ENCODE peak calls at places on chromosome 12, in ten cellular contexts. One of them, this sample, is unnamed.

GRCh38 chr12:87365423-87365822 is 663.8 kb downstream of the C12orf50 start:
- DNase-seq in esophagus squamous epithelium: no peak
- DNase-seq in Peyer's patch: no peak
- DNase-seq in left lung: no peak
- DNase-seq in bronchial epithelial cell: no peak
- DNase-seq in BJ: no peak
- DNase-seq in OCI-LY7: no peak
- DNase-seq in transverse colon: no peak
- DNase-seq in esophagus muscularis mucosa: no peak
- DNase-seq in psoas muscle: no peak
- DNase-seq in this sample: no peak

GRCh38 chr12:663293-663871 is at the start of gene NINJ2:
- DNase-seq in Peyer's patch: no peak
- DNase-seq in transverse colon: no peak
- DNase-seq in left lung: no peak
- DNase-seq in esophagus squamous epithelium: no peak
- DNase-seq in bronchial epithelial cell: no peak
- DNase-seq in OCI-LY7: no peak
- DNase-seq in BJ: no peak
- DNase-seq in esophagus muscularis mucosa: no peak
- DNase-seq in psoas muscle: no peak
- DNase-seq in this sample: no peak

GRCh38 chr12:75889214-75889613 is 142.4 kb downstream of the PHLDA1 start:
- DNase-seq in psoas muscle: no peak
- DNase-seq in transverse colon: no peak
- DNase-seq in esophagus squamous epithelium: no peak
- DNase-seq in BJ: no peak
- DNase-seq in bronchial epithelial cell: no peak
- DNase-seq in left lung: no peak
- DNase-seq in Peyer's patch: no peak
- DNase-seq in esophagus muscularis mucosa: no peak
- DNase-seq in OCI-LY7: no peak
- DNase-seq in this sample: no peak

GRCh38 chr12:29072631-29073030 is 76.4 kb upstream of the FAR2 start:
- DNase-seq in bronchial epithelial cell: peak; percentile 72
- DNase-seq in transverse colon: no peak
- DNase-seq in BJ: no peak
- DNase-seq in Peyer's patch: no peak
- DNase-seq in psoas muscle: no peak
- DNase-seq in esophagus muscularis mucosa: no peak
- DNase-seq in OCI-LY7: no peak
- DNase-seq in esophagus squamous epithelium: no peak
- DNase-seq in left lung: no peak
- DNase-seq in this sample: no peak

GRCh38 chr12:79371226-79371625 is 319.5 kb downstream of the PAWR start:
- DNase-seq in esophagus muscularis mucosa: no peak
- DNase-seq in OCI-LY7: no peak
- DNase-seq in bronchial epithelial cell: no peak
- DNase-seq in transverse colon: no peak
- DNase-seq in BJ: no peak
- DNase-seq in psoas muscle: no peak
- DNase-seq in Peyer's patch: no peak
- DNase-seq in left lung: no peak
- DNase-seq in esophagus squamous epithelium: no peak
- DNase-seq in this sample: no peak

GRCh38 chr12:2692156-2692555 is 102.6 kb upstream of the FKBP4 start:
- DNase-seq in BJ: no peak
- DNase-seq in OCI-LY7: no peak
- DNase-seq in Peyer's patch: peak; percentile 31
- DNase-seq in bronchial epithelial cell: no peak
- DNase-seq in esophagus muscularis mucosa: peak; percentile 86
- DNase-seq in left lung: no peak
- DNase-seq in transverse colon: no peak
- DNase-seq in esophagus squamous epithelium: no peak
- DNase-seq in psoas muscle: no peak
- DNase-seq in this sample: no peak

GRCh38 chr12:84637926-84638325 is 274.7 kb downstream of the SLC6A15 start:
- DNase-seq in psoas muscle: no peak
- DNase-seq in esophagus squamous epithelium: no peak
- DNase-seq in transverse colon: no peak
- DNase-seq in Peyer's patch: no peak
- DNase-seq in left lung: no peak
- DNase-seq in bronchial epithelial cell: no peak
- DNase-seq in BJ: peak; percentile 10
- DNase-seq in OCI-LY7: no peak
- DNase-seq in esophagus muscularis mucosa: no peak
- DNase-seq in this sample: no peak

GRCh38 chr12:67885370-67886169 is 103.7 kb upstream of the IFNG-AS1 start:
- DNase-seq in transverse colon: no peak
- DNase-seq in BJ: no peak
- DNase-seq in psoas muscle: no peak
- DNase-seq in bronchial epithelial cell: no peak
- DNase-seq in esophagus squamous epithelium: no peak
- DNase-seq in esophagus muscularis mucosa: no peak
- DNase-seq in OCI-LY7: no peak
- DNase-seq in Peyer's patch: no peak
- DNase-seq in left lung: no peak
- DNase-seq in this sample: no peak

GRCh38 chr12:64884728-64885127 is 60.3 kb downstream of the TBC1D30 start:
- DNase-seq in transverse colon: no peak
- DNase-seq in psoas muscle: no peak
- DNase-seq in BJ: no peak
- DNase-seq in esophagus squamous epithelium: no peak
- DNase-seq in OCI-LY7: no peak
- DNase-seq in left lung: no peak
- DNase-seq in esophagus muscularis mucosa: no peak
- DNase-seq in Peyer's patch: no peak
- DNase-seq in bronchial epithelial cell: no peak
- DNase-seq in this sample: no peak

GRCh38 chr12:66861157-66861750 is 182.4 kb upstream of the GRIP1 start:
- DNase-seq in bronchial epithelial cell: peak; percentile 58
- DNase-seq in transverse colon: peak; percentile 63
- DNase-seq in BJ: peak; percentile 0
- DNase-seq in Peyer's patch: peak; percentile 45
- DNase-seq in psoas muscle: peak; percentile 35
- DNase-seq in esophagus muscularis mucosa: no peak
- DNase-seq in OCI-LY7: peak; percentile 72
- DNase-seq in left lung: no peak
- DNase-seq in esophagus squamous epithelium: no peak
- DNase-seq in this sample: peak; percentile 50

GRCh38 chr12:79939728-79940306 is 4.9 kb upstream of the PPP1R12A start:
- DNase-seq in Peyer's patch: no peak
- DNase-seq in BJ: no peak
- DNase-seq in psoas muscle: no peak
- DNase-seq in OCI-LY7: no peak
- DNase-seq in bronchial epithelial cell: no peak
- DNase-seq in transverse colon: no peak
- DNase-seq in esophagus squamous epithelium: no peak
- DNase-seq in esophagus muscularis mucosa: no peak
- DNase-seq in left lung: no peak
- DNase-seq in this sample: no peak

GRCh38 chr12:95857151-95857550 is 1.6 kb upstream of the SNRPF start:
- DNase-seq in esophagus muscularis mucosa: no peak
- DNase-seq in esophagus squamous epithelium: no peak
- DNase-seq in Peyer's patch: no peak
- DNase-seq in psoas muscle: no peak
- DNase-seq in bronchial epithelial cell: no peak
- DNase-seq in BJ: no peak
- DNase-seq in OCI-LY7: no peak
- DNase-seq in transverse colon: no peak
- DNase-seq in left lung: no peak
- DNase-seq in this sample: no peak

GRCh38 chr12:62006076-62006732 is 254.0 kb upstream of the USP15 start:
- DNase-seq in esophagus squamous epithelium: no peak
- DNase-seq in transverse colon: no peak
- DNase-seq in BJ: no peak
- DNase-seq in Peyer's patch: no peak
- DNase-seq in bronchial epithelial cell: peak; percentile 48
- DNase-seq in esophagus muscularis mucosa: no peak
- DNase-seq in left lung: no peak
- DNase-seq in OCI-LY7: peak; percentile 48
- DNase-seq in psoas muscle: no peak
- DNase-seq in this sample: no peak

GRCh38 chr12:56224954-56225353 is 812 bp downstream of the NABP2 start:
- DNase-seq in Peyer's patch: no peak
- DNase-seq in bronchial epithelial cell: no peak
- DNase-seq in OCI-LY7: no peak
- DNase-seq in psoas muscle: no peak
- DNase-seq in esophagus muscularis mucosa: no peak
- DNase-seq in transverse colon: no peak
- DNase-seq in BJ: no peak
- DNase-seq in esophagus squamous epithelium: no peak
- DNase-seq in left lung: peak; percentile 27
- DNase-seq in this sample: no peak

GRCh38 chr12:129009833-129010232 is 156.6 kb downstream of the GLT1D1 start:
- DNase-seq in left lung: no peak
- DNase-seq in esophagus muscularis mucosa: no peak
- DNase-seq in Peyer's patch: no peak
- DNase-seq in OCI-LY7: no peak
- DNase-seq in psoas muscle: no peak
- DNase-seq in transverse colon: no peak
- DNase-seq in esophagus squamous epithelium: no peak
- DNase-seq in bronchial epithelial cell: no peak
- DNase-seq in BJ: no peak
- DNase-seq in this sample: no peak

GRCh38 chr12:98188649-98189048 is 326.7 kb upstream of the TMPO start:
- DNase-seq in psoas muscle: no peak
- DNase-seq in Peyer's patch: no peak
- DNase-seq in transverse colon: no peak
- DNase-seq in BJ: no peak
- DNase-seq in esophagus muscularis mucosa: no peak
- DNase-seq in bronchial epithelial cell: peak; percentile 31
- DNase-seq in OCI-LY7: no peak
- DNase-seq in left lung: no peak
- DNase-seq in esophagus squamous epithelium: no peak
- DNase-seq in this sample: no peak

GRCh38 chr12:121753844-121754264 is 39.6 kb downstream of the RHOF start:
- DNase-seq in left lung: peak; percentile 83
- DNase-seq in esophagus squamous epithelium: no peak
- DNase-seq in transverse colon: no peak
- DNase-seq in esophagus muscularis mucosa: no peak
- DNase-seq in BJ: no peak
- DNase-seq in Peyer's patch: no peak
- DNase-seq in psoas muscle: no peak
- DNase-seq in bronchial epithelial cell: no peak
- DNase-seq in OCI-LY7: no peak
- DNase-seq in this sample: peak; percentile 47
- H3K36me3 ChIP-seq in left lung: peaks cover 8% of the 10 kb centered on the region
- H3K36me3 ChIP-seq in esophagus squamous epithelium: no peaks in the 10 kb centered on the region
- H3K36me3 ChIP-seq in transverse colon: no peaks in the 10 kb centered on the region
- H3K36me3 ChIP-seq in esophagus muscularis mucosa: peaks cover 62% of the 10 kb centered on the region
- H3K36me3 ChIP-seq in BJ: peaks cover 8% of the 10 kb centered on the region
- H3K36me3 ChIP-seq in Peyer's patch: no peaks in the 10 kb centered on the region
- H3K36me3 ChIP-seq in psoas muscle: peaks cover 20% of the 10 kb centered on the region
- H3K36me3 ChIP-seq in bronchial epithelial cell: peaks cover 7% of the 10 kb centered on the region
- H3K36me3 ChIP-seq in OCI-LY7: peaks cover 21% of the 10 kb centered on the region
- H3K36me3 ChIP-seq in this sample: peaks cover 5% of the 10 kb centered on the region

DNA sequence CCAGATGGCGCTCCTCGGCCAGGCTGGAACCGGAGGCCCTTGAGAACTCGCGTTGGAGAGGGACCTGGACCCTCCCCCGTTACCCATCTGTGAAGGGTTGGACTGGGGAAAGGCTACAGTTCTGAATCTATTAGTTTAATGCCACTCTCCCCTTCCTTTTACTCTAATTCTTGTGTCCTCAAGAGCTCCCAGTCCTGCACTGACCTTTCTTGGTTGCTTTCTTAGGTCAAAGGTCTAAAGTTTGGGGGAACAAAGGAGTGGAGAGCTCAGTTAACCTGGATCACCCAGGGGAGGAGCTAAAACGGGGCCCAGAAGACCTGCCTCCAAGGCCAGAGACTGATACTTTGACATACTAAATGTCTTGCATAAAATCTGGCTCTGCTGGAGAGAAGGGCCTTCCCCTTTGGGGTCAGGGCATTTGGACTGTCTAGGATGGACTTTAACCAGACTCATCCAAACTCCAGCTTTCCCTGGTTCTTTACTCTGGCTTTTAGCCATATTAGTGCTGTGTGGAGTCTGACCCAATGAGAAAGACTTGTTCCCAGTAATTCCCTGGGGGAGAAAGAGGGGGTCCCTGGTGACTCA is 923 bp upstream of the MLF2 start:
- DNase-seq in BJ: no peak
- DNase-seq in transverse colon: no peak
- DNase-seq in OCI-LY7: no peak
- DNase-seq in esophagus muscularis mucosa: no peak
- DNase-seq in esophagus squamous epithelium: no peak
- DNase-seq in left lung: no peak
- DNase-seq in bronchial epithelial cell: no peak
- DNase-seq in Peyer's patch: no peak
- DNase-seq in psoas muscle: no peak
- DNase-seq in this sample: no peak
- TF ChIP-seq CTCF in BJ: peak; percentile 95
- TF ChIP-seq CTCF in transverse colon: peak; percentile 91
- TF ChIP-seq CTCF in OCI-LY7: peak; percentile 97
- TF ChIP-seq CTCF in esophagus muscularis mucosa: no peak
- TF ChIP-seq CTCF in esophagus squamous epithelium: peak; percentile 98
- TF ChIP-seq CTCF in left lung: peak; percentile 0
- TF ChIP-seq CTCF in bronchial epithelial cell: no peak
- TF ChIP-seq CTCF in Peyer's patch: no peak
- TF ChIP-seq CTCF in psoas muscle: no peak
- TF ChIP-seq CTCF in this sample: no peak

DNA sequence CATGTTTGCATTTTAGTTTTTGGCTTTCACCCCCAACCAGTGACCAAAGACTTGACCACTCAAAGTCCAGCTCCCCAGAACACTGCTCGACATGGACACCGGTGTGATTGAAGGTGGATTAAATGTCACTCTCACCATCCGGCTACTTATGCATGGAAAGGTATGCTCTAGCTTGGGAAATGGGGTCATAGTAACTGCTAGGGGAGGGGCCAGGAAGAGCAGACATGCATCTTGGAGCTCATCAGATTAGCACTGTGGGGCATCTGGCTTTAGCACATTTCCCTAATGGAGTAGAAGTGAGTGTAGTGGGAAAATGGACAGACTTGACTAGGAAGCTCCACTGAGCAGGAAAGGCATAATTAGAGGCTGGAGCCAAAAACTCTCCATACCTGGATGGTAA is 2.8 kb downstream of the PCBP2 start:
- DNase-seq in BJ: no peak
- DNase-seq in OCI-LY7: no peak
- DNase-seq in Peyer's patch: no peak
- DNase-seq in esophagus squamous epithelium: no peak
- DNase-seq in transverse colon: no peak
- DNase-seq in esophagus muscularis mucosa: no peak
- DNase-seq in left lung: no peak
- DNase-seq in psoas muscle: no peak
- DNase-seq in bronchial epithelial cell: no peak
- DNase-seq in this sample: no peak
- H3K4me3 ChIP-seq in BJ: no peak overlapping the region
- H3K4me3 ChIP-seq in OCI-LY7: peak overlapping the region; percentile 96
- H3K4me3 ChIP-seq in Peyer's patch: no peak overlapping the region
- H3K4me3 ChIP-seq in esophagus squamous epithelium: no peak overlapping the region
- H3K4me3 ChIP-seq in transverse colon: no peak overlapping the region
- H3K4me3 ChIP-seq in esophagus muscularis mucosa: no peak overlapping the region
- H3K4me3 ChIP-seq in left lung: peak overlapping the region; percentile 2
- H3K4me3 ChIP-seq in psoas muscle: peak overlapping the region; percentile 83
- H3K4me3 ChIP-seq in bronchial epithelial cell: no peak overlapping the region
- H3K4me3 ChIP-seq in this sample: no peak overlapping the region

DNA sequence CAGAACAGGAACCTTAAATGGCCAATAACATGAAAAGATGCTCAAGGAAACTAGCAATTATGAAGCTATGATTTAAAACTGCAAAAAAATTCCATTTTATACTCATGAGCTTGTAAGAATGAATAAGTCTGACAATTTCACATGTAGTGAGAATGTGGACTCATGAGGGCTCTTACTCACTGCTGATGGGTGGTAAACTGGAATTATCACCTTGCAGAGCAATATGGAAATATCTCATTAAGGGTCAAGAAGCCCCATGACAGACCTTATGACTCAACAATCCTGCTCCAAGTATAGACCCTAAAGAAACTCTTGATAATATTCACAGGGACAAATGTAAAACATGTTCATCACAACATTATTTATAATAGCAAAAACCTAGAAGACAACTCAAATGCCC is 23.5 kb upstream of the SMAGP start:
- DNase-seq in esophagus muscularis mucosa: no peak
- DNase-seq in psoas muscle: no peak
- DNase-seq in Peyer's patch: no peak
- DNase-seq in bronchial epithelial cell: peak; percentile 40
- DNase-seq in transverse colon: no peak
- DNase-seq in esophagus squamous epithelium: no peak
- DNase-seq in OCI-LY7: no peak
- DNase-seq in left lung: no peak
- DNase-seq in BJ: no peak
- DNase-seq in this sample: no peak
- H3K36me3 ChIP-seq in esophagus muscularis mucosa: no peaks in the 10 kb centered on the region
- H3K36me3 ChIP-seq in psoas muscle: no peaks in the 10 kb centered on the region
- H3K36me3 ChIP-seq in Peyer's patch: no peaks in the 10 kb centered on the region
- H3K36me3 ChIP-seq in bronchial epithelial cell: no peaks in the 10 kb centered on the region
- H3K36me3 ChIP-seq in transverse colon: no peaks in the 10 kb centered on the region
- H3K36me3 ChIP-seq in esophagus squamous epithelium: no peaks in the 10 kb centered on the region
- H3K36me3 ChIP-seq in OCI-LY7: no peaks in the 10 kb centered on the region
- H3K36me3 ChIP-seq in left lung: peaks cover 74% of the 10 kb centered on the region
- H3K36me3 ChIP-seq in BJ: no peaks in the 10 kb centered on the region
- H3K36me3 ChIP-seq in this sample: no peaks in the 10 kb centered on the region

This sample was measured in pancreas.